ENCODE peak calls at places on chromosome 16, in five cellular contexts. Y is A549, F is B cell, M is GM13976, W is transverse colon. X is an unnamed sample.

GRCh38 chr16:19008245-19008644 is 24.5 kb downstream of the TMC7 start:
- DNase-seq in Y (no peak), F (no peak), M (no peak), W (no peak), X (no peak)

GRCh38 chr16:2331199-2331931 is 9.2 kb downstream of the ABCA3 start:
- DNase-seq in Y (no peak), F (no peak), M (no peak), W (no peak), X (no peak)

GRCh38 chr16:89823087-89823823 is 5.0 kb upstream of the SPIRE2 start:
- DNase-seq in Y (no peak), F (no peak), M (no peak), W (no peak), X (no peak)

GRCh38 chr16:23183486-23183862 is 929 bp downstream of the SCNN1G start:
- DNase-seq in Y (no peak), F (no peak), M (no peak), W (no peak), X (no peak)

GRCh38 chr16:50519602-50520001 is 28.6 kb upstream of the NKD1 start:
- DNase-seq in Y (no peak), F (no peak), M (no peak), W (no peak), X (no peak)

GRCh38 chr16:64687796-64688195 is 434.1 kb downstream of the CDH11 start:
- DNase-seq in Y (no peak), F (no peak), M (no peak), W (no peak), X (no peak)

GRCh38 chr16:49350265-49351103 is 23.1 kb upstream of the C16orf78 start:
- DNase-seq in Y (peak), F (no peak), M (peak), W (peak), X (no peak)

GRCh38 chr16:6682142-6682811 is 650.4 kb upstream of the RBFOX1 start:
- DNase-seq in Y (peak), F (no peak), M (peak), W (peak), X (no peak)

GRCh38 chr16:89052824-89053724 is 40.6 kb upstream of the ACSF3 start:
- DNase-seq in Y (peak), F (no peak), M (no peak), W (peak), X (no peak)

GRCh38 chr16:82439678-82440293 is 187.0 kb upstream of the CDH13 start:
- DNase-seq in Y (no peak), F (no peak), M (peak), W (no peak), X (no peak)
- TF ChIP-seq CTCF in Y (no peak), F (no peak), M (no peak), W (no peak), X (peak)

GRCh38 chr16:48231675-48232214 is 12.4 kb upstream of the LONP2 start:
- DNase-seq in Y (peak), F (no peak), M (peak), W (peak), X (no peak)
- TF ChIP-seq CTCF in Y (peak), F (peak), M (peak), W (no peak), X (peak)

GRCh38 chr16:8885674-8886592 is 3.8 kb downstream of the LITAFD start:
- DNase-seq in Y (no peak), F (no peak), M (no peak), W (peak), X (no peak)
- TF ChIP-seq CTCF in Y (no peak), F (no peak), M (no peak), W (no peak), X (no peak)

DNA sequence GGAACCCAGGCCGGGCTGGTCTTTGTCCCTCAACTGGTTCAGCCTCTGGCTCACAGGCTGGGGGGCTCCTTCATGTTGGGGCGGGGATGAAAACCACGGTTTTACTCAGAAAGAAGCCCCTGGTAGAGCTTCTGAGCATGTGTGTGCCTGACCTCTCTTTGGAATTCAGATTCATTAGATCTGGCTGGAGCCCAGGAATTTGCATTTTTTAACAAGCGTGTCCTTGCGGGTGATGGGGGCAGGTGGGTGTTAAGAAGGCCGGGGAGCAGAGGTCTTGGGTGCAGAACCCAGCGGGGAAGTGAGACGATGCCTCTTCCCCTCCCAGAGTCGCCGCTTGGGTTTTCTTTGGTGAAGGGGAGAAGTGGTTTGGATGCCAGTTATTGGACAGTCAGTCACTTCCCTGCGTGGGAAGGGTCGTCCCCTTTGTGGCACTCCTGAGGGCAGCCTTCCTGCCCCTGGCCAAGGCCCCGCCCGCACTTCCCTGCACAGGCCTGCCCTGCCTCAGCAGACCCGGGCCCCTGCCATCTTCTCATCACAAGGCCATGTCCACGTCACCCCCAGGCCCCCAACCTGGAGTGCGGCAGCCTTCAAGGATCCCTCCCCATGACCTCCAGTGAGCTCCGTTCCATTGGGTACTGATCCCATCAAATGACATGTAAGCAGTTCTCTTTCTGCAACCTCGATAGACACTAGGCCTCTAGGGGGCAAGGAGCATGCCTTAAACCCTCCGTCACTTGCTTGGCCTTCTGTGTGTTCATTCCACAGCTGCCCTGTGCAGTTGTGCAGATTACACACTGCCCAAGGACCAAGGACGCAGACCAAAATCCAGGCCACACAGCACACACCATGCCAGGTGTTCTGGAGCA is 177.7 kb upstream of the CIBAR2 start:
- DNase-seq in Y (no peak), F (no peak), M (no peak), W (no peak), X (no peak)
- TF ChIP-seq CTCF in Y (no peak), F (no peak), M (no peak), W (no peak), X (no peak)

GRCh38 chr16:67668495-67669157 is 2.0 kb downstream of the C16orf86 start:
- DNase-seq in Y (no peak), F (peak), M (no peak), W (no peak), X (no peak)
- TF ChIP-seq CTCF in Y (no peak), F (peak), M (peak), W (no peak), X (peak)

DNA sequence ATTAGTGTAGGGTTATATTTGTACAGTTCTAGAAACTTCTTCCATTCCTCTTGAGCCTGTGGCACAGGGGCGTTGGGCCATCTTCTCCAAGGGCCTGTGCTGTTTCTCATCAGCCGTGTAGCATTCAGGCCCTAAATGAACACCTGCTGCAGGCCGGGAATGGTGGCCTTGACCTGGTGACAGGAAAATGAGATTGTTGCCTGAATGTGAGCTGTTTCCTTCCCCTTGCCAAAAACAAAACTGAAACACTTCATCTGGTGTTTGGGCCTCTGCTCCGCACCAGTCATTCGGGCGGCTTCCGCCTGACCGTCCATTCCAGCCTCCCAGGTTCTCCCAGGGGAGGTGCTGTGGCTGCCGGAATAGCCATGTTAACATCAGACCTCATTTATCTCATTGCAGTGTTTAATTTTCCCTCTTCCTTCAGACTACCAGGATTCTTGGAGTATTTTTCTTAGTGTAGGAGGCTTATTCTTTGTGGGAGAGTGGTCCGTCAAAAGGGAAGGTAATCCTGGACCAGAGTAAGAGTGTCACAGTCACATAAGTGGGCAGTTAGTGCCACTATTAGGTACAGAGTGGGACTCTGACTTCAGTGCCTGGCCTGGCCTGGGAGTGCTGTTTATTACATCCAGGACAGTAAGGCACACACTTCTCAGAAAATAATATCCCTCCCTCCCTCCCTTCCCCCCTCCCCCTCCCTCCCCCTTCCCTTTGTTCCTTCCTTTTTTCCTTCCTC is 61.9 kb downstream of the WWP2 start:
- DNase-seq in Y (no peak), F (peak), M (peak), W (peak), X (peak)
- TF ChIP-seq CTCF in Y (no peak), F (no peak), M (no peak), W (no peak), X (no peak)

GRCh38 chr16:56931769-56932587 is at the start of gene HERPUD1:
- DNase-seq in Y (peak), F (peak), M (peak), W (peak), X (peak)
- TF ChIP-seq CTCF in Y (peak), F (no peak), M (no peak), W (peak), X (no peak)

GRCh38 chr16:80323808-80324195 is 217.0 kb upstream of the DYNLRB2 start:
- DNase-seq in Y (no peak), F (no peak), M (no peak), W (no peak), X (no peak)

GRCh38 chr16:80317132-80318098 is 223.4 kb upstream of the DYNLRB2 start:
- DNase-seq in Y (peak), F (no peak), M (no peak), W (no peak), X (no peak)

GRCh38 chr16:80318107-80318506 is 222.7 kb upstream of the DYNLRB2 start:
- DNase-seq in Y (no peak), F (no peak), M (no peak), W (no peak), X (no peak)

GRCh38 chr16:80323187-80323807 is 217.5 kb upstream of the DYNLRB2 start:
- DNase-seq in Y (no peak), F (no peak), M (no peak), W (no peak), X (no peak)

GRCh38 chr16:80319181-80319580 is 221.6 kb upstream of the DYNLRB2 start:
- DNase-seq in Y (no peak), F (no peak), M (no peak), W (no peak), X (no peak)
- TF ChIP-seq CTCF in Y (no peak), F (no peak), M (no peak), W (no peak), X (peak)

X was measured in GM12864.